ENCODE peak calls at places on chromosomes 7 and 10, in six cellular contexts. L is MM.1S, Q is hepatocyte, B is OCI-LY7, K is PC-3, T is SK-N-SH. Z is an unnamed sample.

GRCh38 chr7:121985476-121985875 is 112.5 kb downstream of the PTPRZ1 start:
- DNase-seq in T (no peak), L (no peak), K (no peak), B (no peak), Q (no peak), Z (peak)

GRCh38 chr7:23544913-23545354 is 13.2 kb upstream of the TRA2A start:
- DNase-seq in K (peak), Q (peak), B (peak), T (no peak), L (peak), Z (peak)

GRCh38 chr7:123770378-123770777 is 21.6 kb upstream of the WASL start:
- DNase-seq in L (no peak), K (peak), Q (no peak), B (no peak), T (no peak), Z (no peak)

GRCh38 chr7:126657599-126658358 is 595.0 kb downstream of the GRM8 start:
- DNase-seq in K (no peak), T (no peak), B (peak), Q (peak), L (no peak), Z (no peak)

GRCh38 chr7:145360511-145361100 is 524.8 kb upstream of the TPK1 start:
- DNase-seq in T (no peak), Q (no peak), B (no peak), L (no peak), K (no peak), Z (no peak)

GRCh38 chr7:103447073-103447960 is 1.3 kb upstream of the SLC26A5 start:
- DNase-seq in B (peak), Q (peak), L (peak), K (peak), T (peak), Z (peak)

GRCh38 chr7:101702362-101702850 is 73.3 kb upstream of the MYL10 start:
- DNase-seq in B (peak), T (no peak), Q (peak), L (no peak), K (peak), Z (peak)

GRCh38 chr10:91196268-91197043 is 24.0 kb upstream of the PCGF5 start:
- DNase-seq in B (no peak), T (no peak), K (no peak), Q (no peak), L (no peak), Z (no peak)

GRCh38 chr7:48182736-48183369 is 11.6 kb downstream of the ABCA13 start:
- DNase-seq in Q (no peak), L (peak), T (no peak), K (peak), B (no peak), Z (no peak)

GRCh38 chr7:78970440-78970916 is 483.0 kb downstream of the MAGI2 start:
- DNase-seq in T (no peak), B (no peak), L (no peak), Q (no peak), K (peak), Z (peak)

GRCh38 chr10:20975236-20975635 is 78.1 kb upstream of the NEBL start:
- DNase-seq in B (no peak), L (peak), Q (no peak), K (no peak), T (no peak), Z (no peak)

GRCh38 chr10:588246-589165 is 101.0 kb downstream of the DIP2C start:
- DNase-seq in B (peak), K (no peak), T (no peak), Q (no peak), L (peak), Z (no peak)

GRCh38 chr10:110479710-110480109 is 18.0 kb upstream of the DUSP5 start:
- DNase-seq in Q (no peak), B (no peak), K (peak), T (no peak), L (no peak), Z (no peak)

GRCh38 chr7:93044147-93044810 is 73.5 kb downstream of the SAMD9 start:
- DNase-seq in T (no peak), L (no peak), B (no peak), K (peak), Q (no peak), Z (peak)

GRCh38 chr10:108904163-108904878 is 1019.0 kb downstream of the XPNPEP1 start:
- DNase-seq in L (no peak), T (peak), K (peak), B (no peak), Q (no peak), Z (no peak)

GRCh38 chr10:24382979-24383663 is 174.2 kb downstream of the KIAA1217 start:
- DNase-seq in Q (peak), K (no peak), B (no peak), L (no peak), T (no peak), Z (peak)

GRCh38 chr7:156739596-156739995 is 99.0 kb downstream of the RNF32 start:
- DNase-seq in T (no peak), K (no peak), B (no peak), L (no peak), Q (no peak), Z (no peak)

GRCh38 chr7:153193144-153193595 is 433.6 kb downstream of the ACTR3B start:
- DNase-seq in T (peak), L (peak), Q (peak), K (peak), B (peak), Z (peak)

GRCh38 chr7:36208997-36209813 is 56.2 kb downstream of the EEPD1 start:
- DNase-seq in Q (no peak), T (no peak), L (no peak), K (peak), B (no peak), Z (no peak)

GRCh38 chr10:103772096-103772845 is 83.1 kb downstream of the SH3PXD2A start:
- DNase-seq in L (peak), T (peak), K (peak), Q (peak), B (peak), Z (peak)

GRCh38 chr7:35593896-35594295 is 101.0 kb downstream of the HERPUD2 start:
- DNase-seq in B (peak), T (peak), L (no peak), Q (no peak), K (no peak), Z (peak)

GRCh38 chr7:84524714-84525694 is 330.4 kb upstream of the SEMA3A start:
- DNase-seq in B (no peak), T (no peak), Q (no peak), L (no peak), K (peak), Z (no peak)

GRCh38 chr7:36283171-36283570 is 106.5 kb upstream of the ANLN start:
- DNase-seq in B (no peak), T (no peak), L (no peak), K (no peak), Q (no peak), Z (no peak)

GRCh38 chr10:58241346-58241745 is 26.3 kb downstream of the IPMK start:
- DNase-seq in L (no peak), B (no peak), K (no peak), T (no peak), Q (no peak), Z (no peak)

GRCh38 chr7:41224063-41224763 is 478.7 kb downstream of the INHBA start:
- DNase-seq in K (peak), T (no peak), L (no peak), Q (peak), B (no peak), Z (no peak)

GRCh38 chr10:103715430-103715829 is 139.9 kb downstream of the SH3PXD2A start:
- DNase-seq in T (no peak), K (peak), B (no peak), Q (no peak), L (no peak), Z (no peak)

GRCh38 chr10:114486938-114487814 is 82.9 kb upstream of the AFAP1L2 start:
- DNase-seq in T (peak), L (peak), B (no peak), Q (no peak), K (peak), Z (no peak)

GRCh38 chr7:49229246-49229645 is 304.9 kb downstream of the CDC14C start:
- DNase-seq in B (peak), T (no peak), Q (no peak), K (no peak), L (peak), Z (peak)

GRCh38 chr7:1949681-1950055 is 279.6 kb downstream of the ELFN1 start:
- DNase-seq in L (no peak), K (no peak), B (no peak), Q (no peak), T (no peak), Z (no peak)

GRCh38 chr7:105210721-105211205 is 178.0 kb downstream of the SRPK2 start:
- DNase-seq in B (peak), K (no peak), L (peak), Q (no peak), T (no peak), Z (peak)

GRCh38 chr10:96619803-96620773 is 33.3 kb upstream of the TM9SF3 start:
- DNase-seq in L (no peak), K (peak), B (no peak), Q (no peak), T (no peak), Z (no peak)

GRCh38 chr7:81045491-81045890 is 126.6 kb upstream of the SEMA3C start:
- DNase-seq in L (no peak), K (no peak), Q (peak), T (no peak), B (no peak), Z (no peak)

GRCh38 chr10:46539596-46540411 is 16.7 kb downstream of the GPRIN2 start:
- DNase-seq in T (no peak), L (no peak), Q (peak), K (no peak), B (no peak), Z (no peak)

GRCh38 chr10:17394854-17395253 is 59.5 kb downstream of the ST8SIA6 start:
- DNase-seq in K (no peak), T (no peak), Q (no peak), L (no peak), B (no peak), Z (no peak)

GRCh38 chr7:110522751-110523200 is 568.2 kb upstream of the LRRN3 start:
- DNase-seq in K (peak), T (peak), B (no peak), Q (peak), L (no peak), Z (peak)

GRCh38 chr10:92242380-92242779 is 48.5 kb downstream of the CPEB3 start:
- DNase-seq in T (no peak), Q (no peak), L (no peak), B (no peak), K (no peak), Z (no peak)

GRCh38 chr10:93815304-93816091 is 57.8 kb downstream of the LGI1 start:
- DNase-seq in Q (peak), T (peak), K (peak), L (no peak), B (peak), Z (peak)

GRCh38 chr7:78011642-78012041 is 213.1 kb downstream of the PHTF2 start:
- DNase-seq in Q (no peak), T (peak), K (no peak), B (no peak), L (no peak), Z (no peak)

DNA sequence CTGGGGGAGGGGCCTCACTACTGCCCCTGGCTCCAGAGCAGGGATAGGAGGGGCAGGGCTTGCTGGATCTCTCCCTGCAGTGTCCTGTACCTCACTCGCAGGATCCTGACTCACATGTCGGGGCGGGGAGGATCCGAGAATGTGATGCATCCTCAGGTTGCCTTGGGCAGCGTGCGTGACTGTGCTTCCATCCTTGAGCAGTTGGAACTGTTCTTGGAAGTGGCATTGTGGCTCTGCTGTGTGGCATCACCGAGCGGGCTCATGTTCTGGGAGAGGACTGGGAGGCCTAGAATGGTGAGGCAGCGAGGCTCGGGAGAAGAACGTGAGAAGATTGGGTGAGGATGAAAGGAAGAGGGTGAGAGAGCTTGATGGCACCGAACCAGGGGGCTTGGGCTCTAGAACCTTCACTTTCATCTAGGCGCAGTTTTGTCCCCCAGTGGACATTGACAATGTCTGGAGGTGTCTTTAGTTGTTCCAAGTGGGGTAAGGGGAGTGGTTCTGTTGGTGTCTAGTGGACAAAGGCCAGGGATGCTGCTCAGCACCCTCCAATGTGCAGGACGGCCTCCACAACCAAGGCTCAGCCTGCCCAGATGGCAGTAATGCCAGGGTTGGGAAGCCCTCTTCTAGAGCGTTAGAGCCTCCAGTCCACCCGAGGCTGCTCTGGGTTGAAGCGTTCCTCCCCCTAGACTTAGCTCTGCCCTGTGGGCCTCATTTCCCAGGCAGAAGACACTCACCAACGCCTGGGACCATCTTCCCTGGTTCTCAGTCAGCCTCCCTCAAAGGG is 8.4 kb downstream of the RARRES2 start:
- DNase-seq in K (no peak), T (no peak), Q (no peak), B (no peak), L (no peak), Z (no peak)
- TF ChIP-seq EZH2phosphoT487 in K (no peak), T (no peak), Q (no peak), B (no peak), L (no peak), Z (no peak)

GRCh38 chr10:118110750-118111149 is 64.0 kb upstream of the RAB11FIP2 start:
- DNase-seq in Q (no peak), T (no peak), K (no peak), L (no peak), B (no peak), Z (no peak)

GRCh38 chr10:118114992-118115391 is 68.3 kb upstream of the RAB11FIP2 start:
- DNase-seq in T (no peak), B (no peak), K (no peak), L (no peak), Q (no peak), Z (no peak)

GRCh38 chr10:118118751-118119150 is 72.0 kb upstream of the RAB11FIP2 start:
- DNase-seq in K (no peak), T (no peak), B (no peak), Q (no peak), L (no peak), Z (no peak)

GRCh38 chr10:118112496-118113125 is 65.9 kb upstream of the RAB11FIP2 start:
- DNase-seq in L (no peak), B (no peak), Q (no peak), T (no peak), K (no peak), Z (no peak)

DNA sequence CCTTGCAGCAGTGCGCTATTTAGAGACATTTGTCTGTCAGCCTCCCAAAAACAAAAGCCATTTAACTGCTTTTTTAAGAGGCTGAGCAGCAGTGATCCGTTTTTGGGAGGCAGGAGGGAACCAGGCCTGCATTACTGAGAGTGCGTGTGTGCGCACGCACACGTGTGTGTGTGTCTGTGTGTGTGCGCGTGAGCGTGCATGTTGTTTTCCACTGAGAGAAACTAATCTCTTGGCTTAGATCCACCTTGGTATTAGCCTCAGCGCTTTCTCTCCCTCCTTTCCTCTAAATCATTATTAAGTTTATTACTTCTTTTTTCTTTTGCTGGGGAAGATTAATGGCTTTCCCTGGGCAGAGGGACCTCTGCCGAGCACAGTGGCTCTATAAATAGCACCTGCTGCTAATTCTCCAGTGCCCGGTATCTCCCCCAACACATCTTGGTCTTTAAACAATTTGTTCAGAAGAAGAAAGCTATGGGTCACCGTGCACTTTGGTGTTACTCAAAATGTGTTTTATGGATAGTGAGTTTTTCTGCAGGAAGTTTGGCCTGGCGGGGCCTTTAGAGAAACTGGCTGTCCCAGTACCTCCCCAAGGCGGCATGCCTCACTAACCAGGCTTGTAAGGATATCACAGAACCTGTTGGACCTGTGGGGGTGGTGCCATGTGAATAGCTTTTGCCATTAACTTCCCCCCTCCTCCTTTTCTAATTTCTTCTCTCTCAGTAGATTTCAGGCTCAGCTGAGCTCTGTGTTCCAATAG is 70.0 kb upstream of the RAB11FIP2 start:
- DNase-seq in K (peak), L (no peak), T (no peak), Q (no peak), B (no peak), Z (no peak)
- H3K27ac ChIP-seq in K (no peak), L (no peak), T (no peak), Q (no peak), B (no peak), Z (no peak)

GRCh38 chr10:70084189-70084588 is 31.5 kb downstream of the MACROH2A2 start:
- DNase-seq in K (peak), Q (no peak), T (no peak), L (no peak), B (peak), Z (no peak)
- TF ChIP-seq EZH2phosphoT487 in K (no peak), Q (no peak), T (no peak), L (no peak), B (no peak), Z (no peak)

GRCh38 chr10:118107541-118107940 is 60.8 kb upstream of the RAB11FIP2 start:
- DNase-seq in T (no peak), L (no peak), K (no peak), B (no peak), Q (no peak), Z (no peak)
- H3K27ac ChIP-seq in T (peak), L (no peak), K (no peak), B (no peak), Q (no peak), Z (no peak)

DNA sequence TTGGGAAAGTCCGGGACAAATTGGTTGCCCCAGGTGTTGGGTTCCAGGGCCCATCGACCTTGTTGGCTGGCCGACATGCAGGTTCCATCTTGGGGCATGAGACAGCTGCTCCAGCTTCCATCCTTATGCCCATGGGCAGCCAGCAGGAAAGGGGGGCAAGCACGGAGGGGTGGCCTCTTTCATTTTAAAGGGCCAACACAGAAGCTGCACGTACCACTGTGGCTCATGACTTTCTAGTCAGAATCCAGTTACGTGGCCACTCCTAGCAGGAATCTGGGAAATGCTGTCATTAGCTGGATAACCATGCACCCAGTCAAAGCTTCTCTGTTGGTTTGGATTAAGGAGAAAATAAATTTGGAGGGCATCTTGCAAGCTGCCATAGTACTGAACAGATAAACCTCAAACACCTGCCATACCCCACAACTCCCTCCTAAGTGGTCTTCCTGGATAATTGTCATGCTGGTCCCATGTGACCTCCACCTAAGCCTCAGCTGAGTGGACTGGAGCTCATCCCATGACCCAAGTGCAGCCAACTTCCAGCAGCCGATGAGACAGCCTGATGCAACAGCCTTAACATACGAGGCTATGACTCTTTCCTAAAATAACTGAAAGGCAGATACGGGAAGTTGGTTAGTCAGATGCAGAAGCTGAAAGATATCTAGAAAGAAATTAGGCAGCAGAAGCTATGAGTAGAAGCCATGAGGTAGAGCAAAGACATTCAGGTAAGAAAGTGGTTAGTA is 21.4 kb upstream of the GSDME start:
- DNase-seq in K (no peak), T (no peak), B (peak), Q (no peak), L (no peak), Z (no peak)
- TF ChIP-seq EZH2phosphoT487 in K (no peak), T (no peak), B (no peak), Q (no peak), L (no peak), Z (no peak)

DNA sequence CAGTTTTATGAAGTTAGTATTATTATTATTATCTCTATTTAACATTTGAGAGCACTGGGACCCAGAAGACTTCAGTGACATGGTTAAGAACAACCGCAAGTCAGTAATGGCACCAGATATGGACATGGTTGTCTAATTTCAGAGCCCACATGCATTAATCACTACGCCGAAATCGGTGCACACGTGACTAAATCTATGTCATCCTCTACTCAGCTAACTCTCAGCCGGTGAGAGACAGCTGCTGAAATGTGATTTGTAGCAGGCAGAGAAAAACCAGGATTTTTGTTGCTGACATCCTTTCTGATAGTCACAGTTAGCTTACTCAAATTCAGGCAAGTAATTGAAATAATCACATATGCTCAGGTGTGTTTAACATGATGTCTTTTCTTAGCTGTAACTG is 127.7 kb downstream of the SPAG6 start:
- DNase-seq in T (no peak), K (no peak), Q (no peak), B (no peak), L (no peak), Z (no peak)
- H3K27ac ChIP-seq in T (no peak), K (no peak), Q (no peak), B (no peak), L (no peak), Z (no peak)

GRCh38 chr7:232571-233455 is 40.4 kb downstream of the FAM20C start:
- DNase-seq in Q (no peak), T (no peak), B (no peak), L (no peak), K (no peak), Z (no peak)
- TF ChIP-seq EZH2phosphoT487 in Q (no peak), T (no peak), B (no peak), L (no peak), K (no peak), Z (no peak)

GRCh38 chr7:46542076-46542475 is 621.0 kb upstream of the IGFBP3 start:
- DNase-seq in B (no peak), Q (no peak), T (no peak), K (no peak), L (no peak), Z (no peak)

GRCh38 chr7:46544396-46545008 is 623.4 kb upstream of the IGFBP3 start:
- DNase-seq in L (peak), K (peak), B (no peak), Q (no peak), T (no peak), Z (no peak)

GRCh38 chr7:46547044-46547443 is 626.0 kb upstream of the IGFBP3 start:
- DNase-seq in T (no peak), L (no peak), Q (no peak), B (no peak), K (no peak), Z (no peak)

GRCh38 chr7:46549347-46549746 is 628.3 kb upstream of the IGFBP3 start:
- DNase-seq in B (no peak), L (no peak), K (no peak), Q (no peak), T (no peak), Z (no peak)

GRCh38 chr7:46545790-46546189 is 624.7 kb upstream of the IGFBP3 start:
- DNase-seq in L (no peak), T (no peak), B (no peak), Q (no peak), K (peak), Z (no peak)
- H3K27ac ChIP-seq in L (no peak), T (no peak), B (no peak), Q (peak), K (peak), Z (no peak)

Z was measured in GM23338.